ENCODE peak calls at places on chromosomes 7 and 10, in eight cellular contexts. U is stimulated activated CD8-positive, alpha-beta memory T cell treated with anti-CD3 and anti-CD28 coated beads, Interleukin-7, amount 100 ng/mL, for 1 hour; L is left ventricle myocardium superior; F is NCI-H1436 treated with DMSO at 0.1 percent for 48 hours; J is iPS-NIHi11; S is KBM-7; W is stimulated activated naive CD8-positive, alpha-beta T cell treated with anti-CD3 and anti-CD28 coated beads, Interleukin-15, Interleukin-2, amounts not matched to agents 100 U/mL and 50 U/mL, for 24 hours; D is posterior vena cava. R is an unnamed sample.

GRCh38 chr10:13699216-13699615 is 112.5 kb downstream of the PRPF18 start:
- DNase-seq in U (no peak), L (peak; percentile 62), F (no peak), J (no peak), S (no peak), W (no peak), D (no peak), R (no peak)

GRCh38 chr7:153027904-153028303 is 268.4 kb downstream of the ACTR3B start:
- DNase-seq in U (no peak), L (no peak), F (no peak), J (no peak), S (no peak), W (no peak), D (no peak), R (no peak)

GRCh38 chr7:103025341-103025740 is 49.3 kb downstream of the FBXL13 start:
- DNase-seq in U (no peak), L (no peak), F (no peak), J (no peak), S (peak; percentile 95), W (no peak), D (no peak), R (no peak)

GRCh38 chr7:137882261-137882668 is 35.5 kb upstream of the DGKI start:
- DNase-seq in U (no peak), L (no peak), F (no peak), J (no peak), S (no peak), W (peak; percentile 32), D (peak; percentile 91), R (no peak)

GRCh38 chr10:64708920-64709681 is 1187.9 kb downstream of the REEP3 start:
- DNase-seq in U (no peak), L (no peak), F (no peak), J (no peak), S (no peak), W (no peak), D (no peak), R (no peak)

GRCh38 chr10:94092848-94093247 is 99.1 kb downstream of the PLCE1 start:
- DNase-seq in U (no peak), L (no peak), F (no peak), J (no peak), S (no peak), W (no peak), D (no peak), R (no peak)

GRCh38 chr7:128168667-128169210 is 72.3 kb upstream of the LEP start:
- DNase-seq in U (no peak), L (peak; percentile 48), F (no peak), J (peak; percentile 93), S (peak; percentile 40), W (peak; percentile 28), D (peak; percentile 79), R (no peak)

GRCh38 chr10:60382946-60383681 is 6.6 kb downstream of the ANK3 start:
- DNase-seq in U (no peak), L (no peak), F (no peak), J (no peak), S (no peak), W (no peak), D (no peak), R (no peak)

GRCh38 chr10:68600041-68600778 is 40.1 kb downstream of the TET1 start:
- DNase-seq in U (peak; percentile 1), L (peak; percentile 75), F (peak; percentile 86), J (peak; percentile 90), S (peak; percentile 89), W (peak; percentile 58), D (no peak), R (peak; percentile 53)

GRCh38 chr10:36303896-36304295 is 661.8 kb upstream of the FZD8 start:
- DNase-seq in U (no peak), L (no peak), F (no peak), J (no peak), S (no peak), W (no peak), D (no peak), R (no peak)

GRCh38 chr7:4188646-4189045 is 493.4 kb upstream of the FOXK1 start:
- DNase-seq in U (no peak), L (no peak), F (no peak), J (no peak), S (no peak), W (no peak), D (no peak), R (no peak)

GRCh38 chr10:13613519-13613918 is 26.8 kb downstream of the PRPF18 start:
- DNase-seq in U (no peak), L (no peak), F (no peak), J (no peak), S (peak; percentile 5), W (no peak), D (no peak), R (no peak)

GRCh38 chr7:131011437-131011752 is 277.4 kb upstream of the KLF14 start:
- DNase-seq in U (no peak), L (peak; percentile 46), F (no peak), J (no peak), S (peak; percentile 66), W (peak; percentile 46), D (no peak), R (no peak)

GRCh38 chr7:22561895-22562593 is 62.1 kb upstream of the STEAP1B start:
- DNase-seq in U (no peak), L (no peak), F (no peak), J (peak; percentile 54), S (no peak), W (no peak), D (no peak), R (no peak)

GRCh38 chr10:75776738-75777504 is 345.5 kb downstream of the LRMDA start:
- DNase-seq in U (no peak), L (no peak), F (peak; percentile 31), J (no peak), S (no peak), W (no peak), D (no peak), R (no peak)

GRCh38 chr10:124262249-124262865 is 156.4 kb downstream of the OAT start:
- DNase-seq in U (no peak), L (no peak), F (no peak), J (no peak), S (no peak), W (no peak), D (no peak), R (no peak)

GRCh38 chr10:5510281-5511072 is 11.1 kb upstream of the CALML5 start:
- DNase-seq in U (no peak), L (no peak), F (no peak), J (no peak), S (no peak), W (no peak), D (peak; percentile 64), R (no peak)

GRCh38 chr10:86362129-86362527 is 4.5 kb downstream of the GRID1 start:
- DNase-seq in U (no peak), L (no peak), F (no peak), J (no peak), S (no peak), W (no peak), D (peak; percentile 40), R (peak; percentile 10)

GRCh38 chr10:60140681-60141632 is 234.6 kb upstream of the CCDC6 start:
- DNase-seq in U (no peak), L (peak; percentile 28), F (peak; percentile 60), J (peak; percentile 84), S (no peak), W (no peak), D (no peak), R (no peak)

GRCh38 chr7:158740013-158740656 is 35.5 kb upstream of the NCAPG2 start:
- DNase-seq in U (no peak), L (no peak), F (no peak), J (no peak), S (peak; percentile 89), W (no peak), D (no peak), R (no peak)

GRCh38 chr10:113550365-113550764 is 2.5 kb upstream of the HABP2 start:
- DNase-seq in U (no peak), L (no peak), F (no peak), J (no peak), S (peak; percentile 66), W (no peak), D (no peak), R (no peak)

GRCh38 chr7:111987115-111987826 is 218.9 kb downstream of the DOCK4 start:
- DNase-seq in U (no peak), L (no peak), F (no peak), J (no peak), S (peak; percentile 80), W (no peak), D (no peak), R (no peak)

GRCh38 chr10:104260775-104261115 is 6.1 kb downstream of the GSTO1 start:
- DNase-seq in U (no peak), L (no peak), F (no peak), J (no peak), S (peak; percentile 47), W (no peak), D (no peak), R (no peak)

GRCh38 chr7:47085491-47086275 is 496.2 kb downstream of the TNS3 start:
- DNase-seq in U (no peak), L (no peak), F (no peak), J (no peak), S (no peak), W (no peak), D (no peak), R (no peak)

GRCh38 chr10:125802739-125803138 is 20.3 kb downstream of the UROS start:
- DNase-seq in U (no peak), L (no peak), F (no peak), J (no peak), S (no peak), W (no peak), D (no peak), R (no peak)

GRCh38 chr7:9523579-9523978 is 1090.2 kb downstream of the NXPH1 start:
- DNase-seq in U (no peak), L (no peak), F (no peak), J (no peak), S (no peak), W (no peak), D (no peak), R (no peak)

GRCh38 chr10:17351506-17351905 is 102.9 kb downstream of the ST8SIA6 start:
- DNase-seq in U (no peak), L (no peak), F (no peak), J (no peak), S (no peak), W (no peak), D (no peak), R (no peak)

GRCh38 chr10:1240341-1240775 is 184.2 kb downstream of the WDR37 start:
- DNase-seq in U (no peak), L (no peak), F (no peak), J (peak; percentile 73), S (no peak), W (no peak), D (no peak), R (no peak)

GRCh38 chr7:117124585-117125220 is 171.4 kb downstream of the ST7 start:
- DNase-seq in U (peak; percentile 9), L (peak; percentile 66), F (no peak), J (peak; percentile 20), S (peak; percentile 32), W (peak; percentile 83), D (peak; percentile 94), R (peak; percentile 53)

GRCh38 chr7:121633186-121633585 is 237.1 kb upstream of the FAM3C start:
- DNase-seq in U (no peak), L (no peak), F (peak; percentile 44), J (no peak), S (no peak), W (no peak), D (no peak), R (no peak)

GRCh38 chr10:62651341-62651740 is 153.2 kb upstream of the ADO start:
- DNase-seq in U (no peak), L (no peak), F (no peak), J (no peak), S (no peak), W (no peak), D (no peak), R (no peak)

GRCh38 chr7:64946772-64947171 is 43.7 kb downstream of the ZNF273 start:
- DNase-seq in U (no peak), L (no peak), F (no peak), J (peak; percentile 51), S (no peak), W (peak; percentile 40), D (no peak), R (no peak)

GRCh38 chr10:11473128-11473760 is 138.2 kb downstream of the USP6NL start:
- DNase-seq in U (no peak), L (no peak), F (no peak), J (no peak), S (no peak), W (no peak), D (no peak), R (no peak)

GRCh38 chr10:114684085-114684821 is 26.2 kb upstream of the ABLIM1 start:
- DNase-seq in U (no peak), L (peak; percentile 76), F (no peak), J (no peak), S (no peak), W (no peak), D (peak; percentile 81), R (peak; percentile 49)